ENCODE peak calls at places on chromosomes 1 and 21, in ten cellular contexts. H, C, V, K, J, G, Y, O, I and S are unnamed samples.

GRCh38 chr21:42973309-42973990 is 912 bp upstream of the PKNOX1 start:
- DNase-seq in H (no peak), I (no peak), J (no peak), K (no peak), C (peak; percentile 6), O (no peak), V (no peak), G (no peak), Y (no peak), S (no peak)

GRCh38 chr1:75542818-75543570 is 67.9 kb downstream of the SLC44A5 start:
- DNase-seq in G (no peak), O (no peak), V (no peak), K (no peak), I (peak; percentile 13), H (peak; percentile 56), C (no peak), J (no peak), Y (no peak), S (no peak)

GRCh38 chr1:20787775-20788488 is 825 bp upstream of the HP1BP3 start:
- DNase-seq in O (no peak), K (peak; percentile 23), V (no peak), J (peak; percentile 70), C (no peak), I (peak; percentile 79), H (peak; percentile 83), G (no peak), Y (peak; percentile 32), S (peak; percentile 83)

GRCh38 chr1:184889183-184889582 is 85.1 kb downstream of the NIBAN1 start:
- DNase-seq in K (no peak), H (no peak), O (no peak), V (no peak), G (no peak), I (no peak), J (no peak), Y (no peak), C (no peak), S (no peak)

GRCh38 chr1:77394166-77394565 is 112.3 kb downstream of the AK5 start:
- DNase-seq in V (no peak), K (no peak), G (no peak), H (peak; percentile 82), Y (no peak), C (no peak), J (peak; percentile 76), O (no peak), I (no peak), S (no peak)

GRCh38 chr1:22428672-22429071 is 23.0 kb upstream of the ZBTB40 start:
- DNase-seq in H (peak; percentile 27), G (no peak), J (peak; percentile 59), Y (no peak), I (peak; percentile 77), V (no peak), K (no peak), C (peak; percentile 17), O (peak; percentile 28), S (peak; percentile 26)

GRCh38 chr1:17873007-17873675 is 118.0 kb downstream of the ACTL8 start:
- DNase-seq in I (no peak), J (no peak), G (no peak), O (peak; percentile 39), Y (no peak), K (no peak), C (no peak), H (no peak), V (no peak), S (no peak)

GRCh38 chr1:59831529-59831928 is 16.8 kb downstream of the HOOK1 start:
- DNase-seq in J (no peak), C (no peak), Y (no peak), H (no peak), O (no peak), G (no peak), V (no peak), I (peak; percentile 19), K (no peak), S (no peak)

GRCh38 chr1:174995916-174996315 is 3.8 kb upstream of the CACYBP start:
- DNase-seq in G (no peak), Y (no peak), J (peak; percentile 61), K (no peak), H (peak; percentile 57), C (no peak), O (no peak), I (no peak), V (no peak), S (peak; percentile 60)

GRCh38 chr1:19461352-19461645 is 24.0 kb downstream of the CAPZB start:
- DNase-seq in C (no peak), I (peak; percentile 60), G (no peak), O (no peak), V (no peak), H (no peak), J (no peak), K (no peak), Y (no peak), S (no peak)

GRCh38 chr1:226571901-226572300 is 23.3 kb downstream of the STUM start:
- DNase-seq in C (no peak), G (no peak), V (no peak), O (no peak), K (peak; percentile 27), H (no peak), I (no peak), J (no peak), Y (no peak), S (no peak)

GRCh38 chr1:8006037-8006963 is 19.8 kb downstream of the ERRFI1 start:
- DNase-seq in I (no peak), H (no peak), K (no peak), C (no peak), J (no peak), Y (no peak), O (no peak), G (no peak), V (no peak), S (no peak)

GRCh38 chr21:34143783-34144182 is 70.4 kb downstream of the MRPS6 start:
- DNase-seq in I (no peak), K (no peak), O (no peak), G (no peak), H (no peak), V (no peak), C (no peak), Y (no peak), J (no peak), S (no peak)

GRCh38 chr1:203049077-203049476 is 22.8 kb downstream of the PPFIA4 start:
- DNase-seq in C (no peak), Y (no peak), V (no peak), K (no peak), I (no peak), G (no peak), H (no peak), J (no peak), O (no peak), S (no peak)

GRCh38 chr1:200454425-200454824 is 44.6 kb upstream of the ZNF281 start:
- DNase-seq in C (no peak), Y (no peak), H (no peak), O (no peak), J (no peak), I (no peak), G (no peak), V (no peak), K (no peak), S (no peak)

GRCh38 chr1:74343191-74343590 is 108.0 kb downstream of the TNNI3K start:
- DNase-seq in I (peak; percentile 56), H (no peak), G (no peak), Y (no peak), C (no peak), K (no peak), J (peak; percentile 27), V (no peak), O (peak; percentile 27), S (peak; percentile 15)

GRCh38 chr1:181161170-181161870 is 72.8 kb downstream of the IER5 start:
- DNase-seq in C (no peak), O (no peak), I (no peak), Y (no peak), H (no peak), K (no peak), G (no peak), V (no peak), J (peak; percentile 42), S (no peak)